ENCODE peak calls at places on chromosomes 16 and 17, in five cellular contexts. R is mesenchymal stem cell, V is IMR-90, L is H1, X is trophoblast cell. H is an unnamed sample.

GRCh38 chr16:18049454-18050133 is 286.9 kb downstream of the NPIPA8 start:
- DNase-seq in R (no peak), V (no peak), L (no peak), X (no peak), H (no peak)

GRCh38 chr17:2593846-2594656 is 597 bp downstream of the PAFAH1B1 start:
- DNase-seq in R (peak), V (peak), L (peak), X (peak), H (peak)

GRCh38 chr17:14547556-14547955 is 246.7 kb downstream of the HS3ST3B1 start:
- DNase-seq in R (no peak), V (no peak), L (no peak), X (no peak), H (no peak)

GRCh38 chr17:5947701-5948180 is 122.4 kb upstream of the WSCD1 start:
- DNase-seq in R (no peak), V (no peak), L (no peak), X (peak), H (no peak)

GRCh38 chr17:78049609-78050008 is 78.9 kb downstream of the TMC6 start:
- DNase-seq in R (no peak), V (no peak), L (no peak), X (no peak), H (no peak)

GRCh38 chr16:67268136-67268579 is 11.2 kb upstream of the PLEKHG4 start:
- DNase-seq in R (peak), V (peak), L (no peak), X (peak), H (no peak)

GRCh38 chr17:81510798-81511549 is 1.6 kb downstream of the ACTG1 start:
- DNase-seq in R (no peak), V (no peak), L (no peak), X (no peak), H (no peak)

GRCh38 chr16:1564325-1564724 is 30.9 kb downstream of the TMEM204 start:
- DNase-seq in R (no peak), V (no peak), L (no peak), X (peak), H (no peak)

GRCh38 chr16:55203570-55203969 is 120.4 kb upstream of the IRX6 start:
- DNase-seq in R (no peak), V (no peak), L (no peak), X (no peak), H (no peak)

GRCh38 chr17:27572665-27573064 is 58.3 kb upstream of the LGALS9 start:
- DNase-seq in R (peak), V (peak), L (no peak), X (no peak), H (no peak)

GRCh38 chr16:83899272-83899897 is 470 bp downstream of the MLYCD start:
- DNase-seq in R (peak), V (peak), L (peak), X (peak), H (peak)

GRCh38 chr17:41230094-41230493 is 2.2 kb upstream of the KRTAP9-3 start:
- DNase-seq in R (no peak), V (no peak), L (no peak), X (no peak), H (no peak)

GRCh38 chr17:60305141-60305540 is 86.8 kb downstream of the USP32 start:
- DNase-seq in R (peak), V (no peak), L (no peak), X (peak), H (no peak)

GRCh38 chr17:30831663-30832437 is at the start of gene ATAD5:
- DNase-seq in R (peak), V (peak), L (peak), X (peak), H (peak)
- H3K14ac ChIP-seq in R (no peak), V (peak), L (no peak), X (peak), H (peak)

DNA sequence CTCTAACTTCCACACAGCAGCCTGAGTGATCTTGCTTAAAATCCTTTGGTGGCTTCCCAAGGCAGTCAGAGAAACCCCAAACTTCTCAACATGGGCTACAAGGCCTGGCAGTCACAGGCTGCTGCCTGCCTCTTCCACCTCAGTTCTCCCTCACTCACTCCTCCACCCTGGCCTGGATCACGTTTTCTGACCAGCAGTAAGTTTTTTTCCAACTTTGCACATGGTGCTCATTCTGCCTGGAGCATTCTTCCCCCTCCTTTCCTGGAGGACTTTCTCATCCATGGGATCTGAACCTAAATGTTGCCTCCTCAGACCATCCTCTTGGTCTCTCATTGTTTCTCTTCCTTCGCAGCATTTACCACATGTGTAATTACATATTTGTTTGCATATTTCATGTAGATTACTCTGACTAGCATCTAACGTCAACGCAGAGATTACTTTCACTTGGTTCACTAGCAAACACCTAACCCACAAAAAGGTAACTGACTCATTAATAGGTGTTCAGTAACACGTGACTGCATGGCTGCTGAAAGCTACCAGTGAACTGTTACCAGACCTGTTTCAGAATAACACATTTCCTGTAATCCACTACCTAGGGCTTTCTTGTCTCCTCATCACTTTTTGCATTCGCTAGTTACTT is 17.1 kb downstream of the GNA13 start:
- DNase-seq in R (no peak), V (no peak), L (no peak), X (peak), H (no peak)
- H4K91ac ChIP-seq in R (no peak), V (no peak), L (no peak), X (no peak), H (no peak)

DNA sequence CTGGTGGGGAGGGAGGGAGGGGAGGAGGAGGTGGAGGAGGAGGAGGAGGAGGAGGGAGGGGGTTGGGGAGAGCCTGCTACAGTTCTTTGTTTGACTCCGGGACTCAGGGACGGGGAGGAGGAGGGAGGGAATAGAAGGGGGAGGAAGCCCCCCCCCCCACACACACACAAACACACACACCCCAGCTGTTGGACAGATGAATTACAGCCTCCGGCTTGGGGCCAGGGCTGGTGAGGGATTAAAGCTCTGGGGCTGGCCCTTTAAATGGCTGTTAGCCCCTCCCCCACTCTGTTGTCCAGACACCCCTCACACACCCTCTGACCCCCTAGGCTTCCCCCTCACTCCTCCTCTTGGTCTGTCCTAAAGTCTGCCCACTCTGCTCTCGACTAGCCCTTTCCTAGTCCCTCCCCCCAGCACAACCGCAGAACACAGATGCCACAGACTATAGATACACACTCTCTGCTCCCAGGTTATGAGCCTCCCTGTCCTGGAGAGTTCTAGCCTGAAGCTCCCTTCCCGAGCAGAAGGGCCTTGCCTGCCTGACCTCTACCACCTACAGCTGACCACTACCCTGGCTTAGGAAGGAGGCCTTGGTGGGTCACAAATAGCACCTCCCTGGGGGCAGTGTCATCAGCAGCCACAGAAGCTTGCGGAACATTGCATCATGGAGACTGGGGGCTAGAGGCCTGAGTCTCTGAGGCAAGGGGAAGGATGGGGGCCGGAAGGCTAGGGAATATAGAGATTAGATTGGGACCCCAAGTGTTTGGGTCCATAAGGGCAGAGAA is 4.5 kb downstream of the KDM6B start:
- DNase-seq in R (peak), V (peak), L (no peak), X (peak), H (peak)
- H3K4me3 ChIP-seq in R (peak), V (peak), L (peak), X (peak), H (peak)

DNA sequence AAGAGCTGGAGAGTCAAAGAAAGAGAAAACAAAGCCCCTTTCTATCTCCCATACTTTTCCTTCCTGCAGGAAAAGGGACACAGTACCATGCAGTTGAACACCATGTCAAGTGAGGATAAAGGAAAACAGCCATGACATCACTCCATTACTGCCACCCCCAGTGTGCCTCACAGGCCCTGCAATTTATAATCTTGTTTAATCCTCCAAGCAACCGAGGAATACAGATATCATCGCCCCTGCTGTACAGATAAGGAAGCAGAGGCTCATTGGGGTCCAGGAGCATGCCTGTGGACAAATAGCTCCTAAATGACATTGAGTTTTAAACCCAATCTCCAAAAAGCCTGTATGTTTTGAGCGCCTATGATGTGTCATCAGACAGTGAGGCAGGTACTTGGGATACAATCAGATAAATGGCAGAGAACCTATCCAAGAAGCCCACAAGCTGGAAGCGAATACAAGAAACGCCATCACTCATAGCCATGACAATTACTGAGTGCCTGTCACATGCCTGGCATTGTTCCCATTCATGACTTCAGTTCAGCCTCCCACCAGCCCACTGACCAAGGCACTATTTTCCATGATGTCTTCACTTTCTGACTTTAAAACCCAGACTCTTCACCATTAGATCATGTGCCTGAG is 45.5 kb downstream of the CPPED1 start:
- DNase-seq in R (peak), V (no peak), L (no peak), X (peak), H (no peak)
- H3K14ac ChIP-seq in R (no peak), V (no peak), L (no peak), X (no peak), H (no peak)

GRCh38 chr17:83085526-83086196 is 6.3 kb downstream of the METRNL start:
- DNase-seq in R (no peak), V (no peak), L (no peak), X (no peak), H (no peak)

GRCh38 chr17:83086197-83086880 is 6.9 kb downstream of the METRNL start:
- DNase-seq in R (no peak), V (peak), L (no peak), X (peak), H (no peak)

GRCh38 chr17:83084621-83085056 is 5.2 kb downstream of the METRNL start:
- DNase-seq in R (no peak), V (no peak), L (no peak), X (no peak), H (no peak)

GRCh38 chr17:83084214-83084613 is 4.8 kb downstream of the METRNL start:
- DNase-seq in R (no peak), V (no peak), L (no peak), X (no peak), H (no peak)

GRCh38 chr17:83085103-83085502 is 5.7 kb downstream of the METRNL start:
- DNase-seq in R (no peak), V (no peak), L (no peak), X (peak), H (no peak)
- H4K91ac ChIP-seq in R (no peak), V (no peak), L (no peak), X (no peak), H (no peak)

DNA sequence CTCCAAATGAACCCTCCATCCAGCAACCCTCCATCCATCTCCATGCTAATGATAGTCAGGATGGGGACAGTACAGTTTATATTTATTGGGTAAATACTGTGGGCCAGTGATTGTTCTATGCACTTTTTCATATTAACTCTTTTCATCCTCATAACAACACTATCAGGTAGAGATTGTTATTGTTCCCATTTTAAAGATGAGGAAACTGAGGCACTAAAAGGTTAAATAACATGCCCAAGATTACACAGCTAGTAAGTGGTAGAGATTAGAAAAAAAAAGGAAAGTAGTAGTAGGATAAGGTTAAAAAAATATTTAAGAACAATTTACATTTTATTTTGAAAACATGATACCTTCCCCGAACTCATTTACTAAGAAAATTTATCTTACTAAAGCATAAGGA is 21.9 kb upstream of the SUPT4H1 start:
- DNase-seq in R (no peak), V (no peak), L (no peak), X (no peak), H (no peak)
- H3K4me3 ChIP-seq in R (no peak), V (no peak), L (no peak), X (no peak), H (no peak)

H was measured in neuronal stem cell.